ENCODE peak calls at places on chromosomes 7 and 10, in six cellular contexts. V is colonic mucosa, W is brain microvascular endothelial cell, Q is GM23338, F is PC-3, Y is sigmoid colon. A is an unnamed sample. For H3K27me3, the result is how much of the 10 kb centered on the place peaks cover.

GRCh38 chr10:6461961-6462360 is 118.1 kb downstream of the PRKCQ start:
- DNase-seq in W (no peak), F (no peak), V (no peak), Q (no peak), Y (no peak), A (no peak)

GRCh38 chr7:66529889-66530615 is 98.6 kb upstream of the KCTD7 start:
- DNase-seq in W (no peak), Y (no peak), V (no peak), Q (peak), F (no peak), A (no peak)

GRCh38 chr10:101783736-101784118 is 481 bp upstream of the NPM3 start:
- DNase-seq in Q (peak), W (no peak), V (no peak), Y (no peak), F (no peak), A (no peak)

GRCh38 chr7:114356133-114356532 is 58.5 kb upstream of the FOXP2 start:
- DNase-seq in W (no peak), Y (no peak), F (peak), Q (no peak), V (no peak), A (no peak)

GRCh38 chr10:104299031-104299904 is 30.3 kb downstream of the GSTO2 start:
- DNase-seq in Q (no peak), F (no peak), W (peak), Y (no peak), V (no peak), A (no peak)

GRCh38 chr7:115546790-115547189 is 483.8 kb downstream of the TFEC start:
- DNase-seq in F (peak), Q (no peak), V (no peak), W (no peak), Y (no peak), A (no peak)

GRCh38 chr7:102836206-102836938 is 76.4 kb upstream of the LRRC17 start:
- DNase-seq in Q (no peak), Y (no peak), V (no peak), W (peak), F (peak), A (no peak)

GRCh38 chr7:90530263-90530662 is 60.8 kb downstream of the PTTG1IP2 start:
- DNase-seq in Q (no peak), Y (no peak), V (no peak), F (no peak), W (peak), A (no peak)

GRCh38 chr7:17669204-17669603 is 271.1 kb downstream of the SNX13 start:
- DNase-seq in Q (no peak), F (no peak), W (no peak), V (no peak), Y (no peak), A (no peak)

GRCh38 chr7:100130608-100131453 is 4.1 kb downstream of the MBLAC1 start:
- DNase-seq in Y (peak), W (peak), F (peak), V (peak), Q (peak), A (peak)

GRCh38 chr10:688287-688620 is 1.2 kb downstream of the DIP2C start:
- DNase-seq in V (no peak), Y (no peak), F (no peak), Q (no peak), W (no peak), A (no peak)

GRCh38 chr7:150874401-150875198 is 22.3 kb downstream of the AOC1 start:
- DNase-seq in F (no peak), Y (no peak), W (no peak), V (no peak), Q (no peak), A (no peak)

GRCh38 chr10:90960355-90960814 is 39.5 kb upstream of the ANKRD1 start:
- DNase-seq in W (peak), Y (no peak), F (peak), Q (no peak), V (no peak), A (no peak)

DNA sequence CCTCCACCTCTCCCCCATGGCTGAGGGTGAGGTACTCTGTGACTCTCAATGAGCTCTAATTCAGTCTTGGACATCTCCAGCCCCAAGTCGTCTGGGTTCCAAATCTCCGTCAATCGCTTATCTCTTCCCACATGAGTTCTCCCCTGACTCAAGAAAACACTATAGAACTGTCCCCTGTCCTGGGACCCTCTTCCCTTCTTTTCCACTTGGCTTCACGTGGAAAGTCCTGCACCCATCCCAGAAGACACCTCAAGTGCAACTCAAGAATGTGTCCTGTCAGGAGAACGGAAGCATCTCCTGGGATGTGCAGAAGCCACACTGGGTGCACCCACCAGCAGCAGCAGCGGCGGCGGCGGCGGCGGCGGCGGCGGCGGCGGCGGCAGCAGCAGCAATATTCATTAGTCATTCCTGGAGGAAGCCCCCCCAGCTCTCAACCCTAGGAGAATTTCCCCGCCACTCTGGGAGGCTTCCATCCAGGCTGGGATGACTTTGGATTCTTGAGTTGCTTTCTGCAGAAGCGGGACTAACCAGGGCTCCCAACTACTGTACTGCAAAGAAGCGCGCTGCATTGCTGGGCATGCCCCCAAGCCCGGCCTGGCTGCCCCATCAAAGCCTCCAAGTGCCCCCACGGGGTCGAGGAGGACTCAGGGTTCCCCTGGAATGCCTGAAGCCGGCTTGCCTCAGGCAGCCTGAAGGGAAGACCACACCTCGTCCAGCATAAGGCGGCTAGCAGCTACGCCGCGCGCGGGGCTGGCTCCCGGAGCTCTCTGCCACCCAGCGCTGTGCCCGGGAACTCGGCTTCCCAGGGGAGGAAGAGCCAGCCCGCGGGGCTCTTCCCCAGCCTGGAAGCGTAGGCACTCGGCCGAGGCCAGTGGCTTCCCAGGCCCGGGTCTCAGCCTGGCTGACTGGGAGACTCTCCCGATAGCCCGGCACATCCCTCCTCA is 1.0 kb downstream of the CRTAC1 start:
- DNase-seq in Q (peak), W (no peak), V (no peak), Y (no peak), F (no peak), A (no peak)
- H3K27me3 ChIP-seq in Q (half or more), W (half or more), V (under half), Y (half or more), F (under half), A (half or more)

GRCh38 chr10:98402931-98403717 is 11.9 kb downstream of the PYROXD2 start:
- DNase-seq in F (no peak), Q (no peak), Y (no peak), V (no peak), W (no peak), A (no peak)
- H3K4me3 ChIP-seq in F (peak), Q (no peak), Y (no peak), V (no peak), W (no peak), A (no peak)

DNA sequence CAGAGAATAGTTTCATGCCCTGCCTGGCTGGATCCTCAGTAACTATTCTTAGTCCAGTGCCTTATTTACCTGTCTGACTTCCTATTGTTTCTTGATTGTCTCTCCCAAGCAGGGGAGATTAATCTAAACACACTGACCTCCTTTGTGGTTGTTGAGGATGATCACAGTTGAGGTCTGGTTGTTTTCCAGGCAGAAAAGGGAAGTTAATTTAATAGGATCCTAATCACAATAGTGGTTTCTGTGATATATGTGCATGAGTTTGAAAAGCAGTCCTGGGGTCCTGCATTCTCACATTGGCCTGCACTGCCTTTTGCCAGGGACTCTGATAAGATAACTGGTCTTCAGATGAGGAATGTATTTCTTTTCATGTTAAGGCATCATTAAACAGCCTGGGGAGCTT is 130.1 kb downstream of the SND1 start:
- DNase-seq in W (no peak), Q (no peak), Y (no peak), V (no peak), F (no peak), A (no peak)
- H3K27ac ChIP-seq in W (no peak), Q (no peak), Y (no peak), V (no peak), F (no peak), A (no peak)

GRCh38 chr7:83629117-83629880 is 19.6 kb downstream of the SEMA3E start:
- DNase-seq in V (no peak), F (no peak), W (no peak), Q (peak), Y (no peak), A (no peak)

GRCh38 chr7:83633516-83633915 is 15.4 kb downstream of the SEMA3E start:
- DNase-seq in Q (no peak), W (no peak), F (no peak), V (no peak), Y (no peak), A (no peak)
- H3K27me3 ChIP-seq in Q (under half), W (under half), F (under half), V (under half), Y (under half), A (under half)

GRCh38 chr10:11515596-11516418 is 95.6 kb downstream of the USP6NL start:
- DNase-seq in V (peak), Q (peak), F (peak), Y (no peak), W (peak), A (no peak)
- H3K4me3 ChIP-seq in V (no peak), Q (no peak), F (no peak), Y (no peak), W (no peak), A (no peak)

DNA sequence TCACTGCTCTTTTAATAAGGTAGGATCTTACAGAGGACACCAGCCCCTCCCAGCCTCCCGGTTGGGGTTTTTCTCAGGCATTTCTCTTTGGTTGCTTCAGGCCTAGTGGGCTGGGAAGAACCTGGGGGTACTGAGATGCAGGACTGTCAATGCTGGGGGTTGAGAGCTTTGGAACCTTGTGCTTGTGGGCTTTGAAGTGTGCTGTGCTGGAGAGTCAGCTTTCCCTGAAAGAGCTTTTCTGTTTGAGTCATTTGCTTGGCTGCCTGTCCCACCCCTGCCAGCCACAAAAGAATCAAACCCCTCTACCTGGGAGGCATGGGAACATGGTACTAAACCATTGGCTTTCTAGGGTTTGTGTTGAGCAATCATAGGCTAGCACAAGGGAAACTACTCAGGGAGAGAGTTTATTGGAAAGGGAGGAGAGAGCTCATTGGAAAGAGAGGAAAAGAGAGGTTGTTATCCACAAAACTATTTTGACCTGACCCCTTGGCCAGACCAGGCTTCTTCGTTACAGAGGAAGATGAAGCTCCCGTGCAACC is 1.4 kb downstream of the SCD start:
- DNase-seq in Y (no peak), F (no peak), Q (no peak), V (no peak), W (no peak), A (no peak)
- H3K27ac ChIP-seq in Y (no peak), F (no peak), Q (peak), V (no peak), W (no peak), A (no peak)

GRCh38 chr10:96502561-96503267 is 11.0 kb downstream of the TLL2 start:
- DNase-seq in F (no peak), V (no peak), Q (no peak), Y (no peak), W (no peak), A (no peak)

GRCh38 chr10:96501985-96502384 is 11.7 kb downstream of the TLL2 start:
- DNase-seq in W (no peak), F (peak), V (no peak), Q (no peak), Y (no peak), A (no peak)

GRCh38 chr10:96509017-96509641 is 4.6 kb downstream of the TLL2 start:
- DNase-seq in V (no peak), Y (no peak), W (peak), Q (peak), F (no peak), A (no peak)

GRCh38 chr10:96507044-96507443 is 6.7 kb downstream of the TLL2 start:
- DNase-seq in V (no peak), Y (no peak), W (no peak), Q (no peak), F (no peak), A (no peak)

GRCh38 chr10:96505150-96506136 is 8.3 kb downstream of the TLL2 start:
- DNase-seq in V (no peak), W (no peak), Q (no peak), F (no peak), Y (no peak), A (no peak)
- H3K27me3 ChIP-seq in V (under half), W (under half), Q (under half), F (under half), Y (under half), A (under half)